ENCODE peak calls at places on chromosomes 4 and X, in six cellular contexts. I is NCI-H1092; O is heart left ventricle; F is neural crest cell; B is activated naive CD8-positive, alpha-beta T cell treated with anti-CD3 and anti-CD28 coated beads, Interleukin-2, amount 50 U/mL, for 24 hours; N is effector CD8-positive, alpha-beta T cell. C is an unnamed sample.

GRCh38 chr4:113758361-113758760 is 3.2 kb downstream of the CAMK2D start:
- DNase-seq in I (no peak), O (no peak), F (no peak), B (no peak), N (no peak), C (no peak)

GRCh38 chr4:16772366-16772850 is 126.0 kb downstream of the LDB2 start:
- DNase-seq in I (no peak), O (no peak), F (no peak), B (no peak), N (no peak), C (no peak)

GRCh38 chrX:45727761-45728160 is 527.1 kb upstream of the DIPK2B start:
- DNase-seq in I (no peak), O (no peak), F (no peak), B (no peak), N (no peak), C (no peak)

GRCh38 chr4:55127521-55127920 is 2.1 kb upstream of the KDR start:
- DNase-seq in I (no peak), O (no peak), F (no peak), B (no peak), N (no peak), C (no peak)

GRCh38 chrX:14497184-14497666 is 32.1 kb upstream of the GLRA2 start:
- DNase-seq in I (no peak), O (no peak), F (no peak), B (peak), N (no peak), C (no peak)

GRCh38 chrX:6021316-6022091 is 207.2 kb downstream of the NLGN4X start:
- DNase-seq in I (peak), O (no peak), F (peak), B (peak), N (no peak), C (peak)

GRCh38 chrX:15524417-15524816 is 23.8 kb downstream of the BMX start:
- DNase-seq in I (no peak), O (no peak), F (no peak), B (no peak), N (no peak), C (no peak)

GRCh38 chr4:138092060-138092459 is 150.1 kb downstream of the SLC7A11 start:
- DNase-seq in I (no peak), O (no peak), F (no peak), B (no peak), N (no peak), C (no peak)

GRCh38 chrX:55056820-55057690 is 17.8 kb upstream of the PAGE2B start:
- DNase-seq in I (peak), O (no peak), F (no peak), B (no peak), N (no peak), C (no peak)

GRCh38 chr4:78621395-78621794 is 69.8 kb downstream of the ANXA3 start:
- DNase-seq in I (no peak), O (no peak), F (no peak), B (no peak), N (no peak), C (no peak)

GRCh38 chr4:95204873-95205272 is 343.9 kb downstream of the UNC5C start:
- DNase-seq in I (no peak), O (no peak), F (no peak), B (no peak), N (no peak), C (peak)

GRCh38 chr4:156662921-156663320 is 308.7 kb downstream of the PDGFC start:
- DNase-seq in I (no peak), O (no peak), F (no peak), B (no peak), N (no peak), C (no peak)

GRCh38 chrX:17732138-17732783 is 5.0 kb upstream of the SCML1 start:
- DNase-seq in I (no peak), O (no peak), F (no peak), B (no peak), N (no peak), C (no peak)

GRCh38 chrX:105502336-105502735 is 281.8 kb upstream of the TEX13A start:
- DNase-seq in I (no peak), O (no peak), F (no peak), B (no peak), N (no peak), C (no peak)

GRCh38 chr4:74874785-74875367 is 58.0 kb upstream of the PARM1 start:
- DNase-seq in I (peak), O (peak), F (peak), B (peak), N (no peak), C (peak)

GRCh38 chrX:41559662-41560061 is 112.5 kb downstream of the NYX start:
- DNase-seq in I (no peak), O (peak), F (no peak), B (no peak), N (no peak), C (no peak)

GRCh38 chr4:113384600-113384999 is 335.1 kb downstream of the ANK2 start:
- DNase-seq in I (no peak), O (no peak), F (no peak), B (no peak), N (no peak), C (no peak)

C was measured in D341Med.